ENCODE peak calls at places on chromosomes 2 and 18, in five cellular contexts. C is dermis blood vessel endothelial cell, J is left ventricle myocardium superior, L is WERI-Rb-1, V is frontal cortex. G is an unnamed sample.

GRCh38 chr2:58918138-58918537 is 677.0 kb upstream of the FANCL start:
- DNase-seq in J (no peak), C (no peak), V (no peak), L (no peak), G (no peak)

GRCh38 chr2:85888745-85889647 is at the start of gene ST3GAL5:
- DNase-seq in J (peak; percentile 96), L (peak; percentile 87), V (peak; percentile 90), C (peak; percentile 95), G (peak; percentile 71)

GRCh38 chr18:35050638-35051287 is 9.6 kb downstream of the MAPRE2 start:
- DNase-seq in C (no peak), J (no peak), L (no peak), V (no peak), G (no peak)

GRCh38 chr2:174117951-174118930 is 130.1 kb downstream of the OLA1 start:
- DNase-seq in V (no peak), L (no peak), J (no peak), C (peak; percentile 50), G (no peak)

GRCh38 chr2:75416420-75417342 is 144.1 kb downstream of the EVA1A start:
- DNase-seq in J (no peak), L (no peak), V (no peak), C (no peak), G (no peak)

GRCh38 chr2:199589303-199589702 is 131.6 kb upstream of the SATB2 start:
- DNase-seq in V (no peak), C (no peak), J (no peak), L (no peak), G (no peak)

GRCh38 chr2:101360229-101360628 is 27.1 kb downstream of the CREG2 start:
- DNase-seq in J (no peak), V (no peak), L (no peak), C (no peak), G (no peak)

GRCh38 chr18:13159579-13159978 is 59.0 kb upstream of the LDLRAD4 start:
- DNase-seq in V (no peak), C (peak; percentile 83), L (peak; percentile 44), J (no peak), G (peak; percentile 19)

GRCh38 chr18:13511961-13512572 is 214.3 kb downstream of the FAM210A start:
- DNase-seq in L (no peak), V (no peak), C (no peak), J (no peak), G (no peak)

GRCh38 chr2:176534798-176535479 is 265.7 kb downstream of the MTX2 start:
- DNase-seq in J (no peak), V (no peak), C (no peak), L (no peak), G (no peak)

GRCh38 chr2:18412980-18413793 is 147.3 kb downstream of the RDH14 start:
- DNase-seq in V (no peak), C (peak; percentile 36), L (no peak), J (no peak), G (no peak)

GRCh38 chr2:15159751-15160177 is 401.4 kb downstream of the NBAS start:
- DNase-seq in C (peak; percentile 79), V (peak; percentile 32), J (no peak), L (peak; percentile 76), G (no peak)

GRCh38 chr2:150832686-150833085 is 345.2 kb upstream of the RND3 start:
- DNase-seq in V (no peak), C (no peak), J (no peak), L (no peak), G (no peak)

GRCh38 chr18:59448546-59448945 is 89.5 kb upstream of the LMAN1 start:
- DNase-seq in J (no peak), V (no peak), C (no peak), L (no peak), G (no peak)

GRCh38 chr2:233201271-233202013 is 50.0 kb upstream of the ATG16L1 start:
- DNase-seq in C (no peak), L (no peak), V (no peak), J (no peak), G (no peak)

GRCh38 chr18:49811151-49811938 is 2.0 kb downstream of the ACAA2 start:
- DNase-seq in L (no peak), V (no peak), J (no peak), C (no peak), G (no peak)

GRCh38 chr18:79962311-79962710 is 2.1 kb upstream of the HSBP1L1 start:
- DNase-seq in L (no peak), C (no peak), V (no peak), J (no peak), G (no peak)

GRCh38 chr2:64165696-64166095 is 21.5 kb upstream of the PELI1 start:
- DNase-seq in L (no peak), V (no peak), J (no peak), C (peak; percentile 21), G (no peak)

GRCh38 chr2:195575879-195576391 is 81.1 kb upstream of the SLC39A10 start:
- DNase-seq in C (peak; percentile 53), J (no peak), L (no peak), V (peak; percentile 40), G (peak; percentile 8)

GRCh38 chr18:21489119-21489750 is 111.3 kb downstream of the ESCO1 start:
- DNase-seq in V (peak; percentile 39), J (no peak), C (peak; percentile 85), L (peak; percentile 63), G (peak; percentile 17)

GRCh38 chr2:46801731-46802664 is 113.6 kb downstream of the MCFD2 start:
- DNase-seq in C (peak; percentile 43), L (no peak), J (no peak), V (no peak), G (no peak)

G was measured in pulmonary artery endothelial cell.